ENCODE peak calls at places on chromosomes 7 and 10, in six cellular contexts. X is CD4-positive, alpha-beta T cell; Y is cardiac muscle cell; W is kidney; J is CD8-positive, alpha-beta T cell; B is lower lobe of right lung. R is an unnamed sample. For H3K9me3, the result is how much of the 10 kb centered on the place peaks cover.

GRCh38 chr10:132247943-132248342 is 59.8 kb downstream of the STK32C start:
- DNase-seq in B (no peak), X (no peak), W (no peak), J (no peak), Y (no peak), R (no peak)

GRCh38 chr10:128310966-128311658 is 184.9 kb upstream of the MKI67 start:
- DNase-seq in Y (no peak), B (no peak), X (no peak), J (no peak), W (no peak), R (no peak)

GRCh38 chr7:38215115-38215514 is 37.1 kb downstream of the STARD3NL start:
- DNase-seq in B (no peak), X (no peak), J (no peak), W (no peak), Y (no peak), R (no peak)

GRCh38 chr7:1046722-1047679 is 2.7 kb downstream of the GPR146 start:
- DNase-seq in W (peak), Y (no peak), B (peak), J (peak), X (peak), R (no peak)

GRCh38 chr10:116134316-116134715 is 138.7 kb downstream of the GFRA1 start:
- DNase-seq in X (no peak), B (no peak), Y (no peak), W (no peak), J (no peak), R (no peak)

GRCh38 chr10:59557642-59558041 is 152.0 kb downstream of the SLC16A9 start:
- DNase-seq in X (no peak), B (no peak), J (no peak), W (no peak), Y (peak), R (no peak)

GRCh38 chr7:123169065-123169464 is 30.7 kb downstream of the SLC13A1 start:
- DNase-seq in W (no peak), B (no peak), X (no peak), J (no peak), Y (no peak), R (no peak)

GRCh38 chr7:108094933-108095710 is 35.0 kb downstream of the LAMB4 start:
- DNase-seq in B (no peak), Y (no peak), X (no peak), J (no peak), W (no peak), R (no peak)

GRCh38 chr7:116215550-116215949 is 5.2 kb downstream of the TES start:
- DNase-seq in Y (no peak), W (no peak), B (no peak), J (no peak), X (no peak), R (no peak)

GRCh38 chr10:43292745-43293676 is 26.1 kb upstream of the RASGEF1A start:
- DNase-seq in J (peak), B (peak), X (peak), W (peak), Y (peak), R (no peak)

GRCh38 chr7:155962191-155962967 is 150.1 kb upstream of the SHH start:
- DNase-seq in J (no peak), Y (no peak), X (no peak), W (no peak), B (no peak), R (no peak)

GRCh38 chr10:133462512-133463305 is 9.0 kb downstream of the SCART1 start:
- DNase-seq in Y (no peak), X (no peak), B (no peak), W (no peak), J (no peak), R (no peak)

GRCh38 chr7:537911-538634 is 18.4 kb upstream of the PDGFA start:
- DNase-seq in B (peak), J (no peak), Y (peak), X (no peak), W (peak), R (no peak)

GRCh38 chr10:86979977-86980448 is 11.7 kb downstream of the ADIRF start:
- DNase-seq in Y (peak), J (no peak), W (peak), X (no peak), B (no peak), R (no peak)

GRCh38 chr7:24884401-24884800 is 95.6 kb downstream of the OSBPL3 start:
- DNase-seq in B (no peak), Y (no peak), W (no peak), J (no peak), X (no peak), R (no peak)

GRCh38 chr10:131822694-131823245 is 78.0 kb upstream of the PPP2R2D start:
- DNase-seq in Y (no peak), W (no peak), J (no peak), X (no peak), B (peak), R (no peak)

GRCh38 chr10:7475046-7475860 is 64.4 kb upstream of the SFMBT2 start:
- DNase-seq in X (no peak), Y (no peak), W (peak), J (no peak), B (no peak), R (no peak)

GRCh38 chr10:116418394-116418793 is 9.3 kb upstream of the PNLIPRP3 start:
- DNase-seq in Y (no peak), W (no peak), B (no peak), X (no peak), J (no peak), R (no peak)

GRCh38 chr10:71770255-71770654 is 3.1 kb downstream of the VSIR start:
- DNase-seq in W (peak), X (no peak), B (no peak), Y (no peak), J (no peak), R (no peak)

GRCh38 chr10:59684006-59684405 is 25.6 kb downstream of the SLC16A9 start:
- DNase-seq in J (no peak), W (no peak), B (no peak), X (no peak), Y (no peak), R (no peak)

GRCh38 chr10:122308487-122309141 is 37.5 kb downstream of the BTBD16 start:
- DNase-seq in J (no peak), B (no peak), Y (no peak), X (no peak), W (no peak), R (no peak)

GRCh38 chr10:1094112-1095057 is 38.2 kb downstream of the WDR37 start:
- DNase-seq in J (no peak), Y (no peak), W (no peak), B (no peak), X (no peak), R (no peak)

GRCh38 chr7:10973942-10974716 is 457 bp downstream of the PHF14 start:
- DNase-seq in J (no peak), B (no peak), X (peak), W (peak), Y (peak), R (no peak)

GRCh38 chr7:47444376-47445098 is 137.4 kb downstream of the TNS3 start:
- DNase-seq in W (no peak), X (no peak), J (no peak), Y (peak), B (no peak), R (no peak)

GRCh38 chr7:28298870-28299484 is 113.3 kb upstream of the CREB5 start:
- DNase-seq in J (no peak), B (no peak), W (no peak), X (no peak), Y (peak), R (no peak)

GRCh38 chr10:60375293-60376004 is 14.2 kb downstream of the ANK3 start:
- DNase-seq in X (no peak), Y (no peak), J (no peak), W (no peak), B (no peak), R (no peak)

GRCh38 chr7:44382459-44383300 is 57.3 kb upstream of the CAMK2B start:
- DNase-seq in Y (peak), W (peak), B (no peak), J (no peak), X (no peak), R (no peak)

GRCh38 chr10:73251683-73252444 is 580 bp downstream of the MRPS16 start:
- DNase-seq in X (no peak), W (no peak), Y (no peak), B (peak), J (no peak), R (no peak)

GRCh38 chr7:155362380-155363145 is 64.9 kb downstream of the INSIG1 start:
- DNase-seq in B (peak), X (no peak), Y (no peak), J (no peak), W (peak), R (no peak)

GRCh38 chr7:155574556-155574955 is 28.2 kb upstream of the CNPY1 start:
- DNase-seq in Y (no peak), X (no peak), B (no peak), W (no peak), J (no peak), R (no peak)

GRCh38 chr7:115087437-115087836 is 165.5 kb downstream of the MDFIC start:
- DNase-seq in Y (peak), B (no peak), W (no peak), J (no peak), X (no peak), R (no peak)

GRCh38 chr10:98016781-98017475 is 13.5 kb downstream of the CRTAC1 start:
- DNase-seq in J (no peak), W (no peak), B (no peak), Y (no peak), X (no peak), R (no peak)

DNA sequence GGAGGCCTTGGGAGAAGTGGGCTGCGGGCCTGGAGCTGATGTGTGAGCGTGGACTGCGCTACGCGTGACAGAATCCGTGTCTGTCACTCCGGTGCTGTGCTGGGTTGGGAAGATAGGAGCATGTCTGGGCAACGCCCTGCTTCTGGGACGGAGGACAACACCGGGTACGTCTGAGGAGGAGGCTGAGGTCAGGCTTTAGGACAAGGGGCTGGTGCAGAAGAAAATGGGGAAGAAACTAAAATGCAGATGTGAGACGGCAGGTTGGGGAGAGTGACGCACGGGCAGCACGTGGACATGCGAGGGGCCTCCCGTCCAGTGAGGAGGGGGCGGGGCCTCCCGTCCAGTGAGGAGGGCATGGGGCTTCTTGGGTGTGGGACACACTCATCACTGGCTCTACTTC is 207.4 kb downstream of the DNAJB6 start:
- DNase-seq in J (no peak), X (no peak), Y (no peak), B (peak), W (peak), R (no peak)
- H3K9me3 ChIP-seq in J (under half), X (under half), Y (under half), B (under half), W (under half), R (under half)

GRCh38 chr10:52879651-52880050 is 107.1 kb upstream of the MBL2 start:
- DNase-seq in J (no peak), B (no peak), X (no peak), W (no peak), Y (no peak), R (no peak)

GRCh38 chr10:52889611-52890010 is 117.0 kb upstream of the MBL2 start:
- DNase-seq in J (no peak), X (no peak), Y (no peak), W (peak), B (no peak), R (no peak)

GRCh38 chr10:52879181-52879607 is 106.6 kb upstream of the MBL2 start:
- DNase-seq in W (no peak), B (no peak), J (no peak), X (no peak), Y (no peak), R (no peak)

DNA sequence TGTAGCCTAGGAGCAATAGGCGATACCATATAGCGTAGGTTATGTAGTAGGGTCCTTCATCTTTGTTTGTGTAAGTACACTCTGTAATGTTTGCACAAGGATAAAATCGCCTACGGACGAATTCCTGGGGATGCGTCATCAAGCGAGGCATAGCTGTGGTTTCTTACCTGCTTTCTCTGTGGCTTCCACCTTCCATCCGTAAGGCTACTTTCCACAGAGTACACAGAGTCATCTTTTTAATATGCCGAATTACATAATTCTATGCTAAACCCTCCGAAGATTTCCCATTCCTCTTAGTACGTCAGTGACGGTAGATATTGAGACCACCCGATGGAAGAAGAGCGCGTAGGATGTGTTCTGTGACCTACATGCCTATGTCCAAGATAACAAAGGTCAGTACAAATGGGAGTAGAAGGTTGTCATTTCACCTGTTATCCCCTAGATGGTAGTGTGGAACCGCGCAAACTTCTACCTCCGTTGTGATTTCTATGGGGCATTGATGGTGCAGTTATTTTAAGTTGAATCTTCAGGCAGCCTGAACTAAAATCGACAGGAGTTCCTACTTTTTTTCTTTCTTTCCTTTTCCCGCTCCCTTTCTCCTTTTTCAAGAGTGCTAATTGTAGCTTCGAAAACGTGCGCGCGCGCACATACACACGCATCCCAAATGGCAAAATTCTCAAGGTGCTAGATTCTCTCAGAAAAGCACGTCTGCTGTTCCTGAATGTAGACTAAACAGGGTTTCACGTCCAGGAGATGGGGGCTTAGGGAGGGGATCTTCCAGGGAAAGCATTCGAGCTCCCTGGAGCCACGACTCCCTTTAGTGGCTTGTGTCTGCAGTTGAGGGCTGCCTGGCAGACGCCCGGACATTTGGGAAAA is 111.7 kb upstream of the MBL2 start:
- DNase-seq in X (no peak), W (no peak), B (no peak), Y (peak), J (no peak), R (no peak)
- TF ChIP-seq CTCF in X (no peak), W (peak), B (peak), Y (peak), J (no peak), R (no peak)

DNA sequence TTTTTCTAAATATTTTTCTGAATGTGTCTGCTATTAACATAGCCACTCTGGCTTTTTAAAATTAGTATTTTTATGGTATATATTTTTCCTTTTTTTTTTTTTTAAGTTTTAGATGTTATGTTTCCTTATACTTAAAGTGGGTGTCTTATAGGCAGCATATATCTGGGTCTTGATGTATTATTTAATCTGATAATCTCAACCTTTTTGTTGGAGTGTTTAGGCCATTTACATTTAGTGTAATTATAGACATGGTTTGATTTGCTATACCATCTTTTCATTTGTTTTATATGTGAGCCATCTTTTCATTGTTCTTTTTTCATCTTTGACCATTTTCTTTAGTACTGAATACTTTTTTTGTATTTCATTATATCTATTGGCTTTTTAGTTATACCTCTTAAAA is 45.0 kb downstream of the TRUB1 start:
- DNase-seq in W (no peak), B (no peak), Y (no peak), X (no peak), J (no peak), R (no peak)
- H3K9me3 ChIP-seq in W (under half), B (under half), Y (under half), X (under half), J (under half), R (under half)

GRCh38 chr10:44506386-44506785 is 121.5 kb upstream of the CXCL12 start:
- DNase-seq in J (no peak), X (no peak), Y (no peak), B (no peak), W (no peak), R (no peak)
- TF ChIP-seq CTCF in J (no peak), X (no peak), Y (no peak), B (no peak), W (no peak), R (no peak)

DNA sequence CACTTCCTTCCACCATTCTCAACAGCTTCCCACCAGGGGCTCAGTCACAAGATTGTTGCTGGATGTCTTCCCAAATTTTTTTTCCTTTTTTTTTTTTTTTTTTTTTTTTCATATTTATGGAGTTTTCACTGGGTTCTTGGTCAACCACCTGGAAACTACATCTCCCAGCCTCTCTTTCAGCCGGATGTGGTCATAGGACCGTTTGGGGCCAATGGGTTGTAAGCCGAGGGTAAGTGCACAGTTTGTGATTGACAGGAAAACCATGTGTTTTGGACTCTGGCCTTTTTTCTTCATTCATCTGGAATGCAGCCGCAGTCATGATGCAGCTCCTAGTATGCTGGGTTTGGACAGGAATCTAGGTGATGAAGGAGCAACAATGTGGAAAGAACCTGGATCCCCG is 337.1 kb upstream of the FOXK1 start:
- DNase-seq in Y (no peak), X (no peak), J (no peak), W (no peak), B (no peak), R (no peak)
- H3K9me3 ChIP-seq in Y (under half), X (under half), J (under half), W (under half), B (under half), R (under half)

DNA sequence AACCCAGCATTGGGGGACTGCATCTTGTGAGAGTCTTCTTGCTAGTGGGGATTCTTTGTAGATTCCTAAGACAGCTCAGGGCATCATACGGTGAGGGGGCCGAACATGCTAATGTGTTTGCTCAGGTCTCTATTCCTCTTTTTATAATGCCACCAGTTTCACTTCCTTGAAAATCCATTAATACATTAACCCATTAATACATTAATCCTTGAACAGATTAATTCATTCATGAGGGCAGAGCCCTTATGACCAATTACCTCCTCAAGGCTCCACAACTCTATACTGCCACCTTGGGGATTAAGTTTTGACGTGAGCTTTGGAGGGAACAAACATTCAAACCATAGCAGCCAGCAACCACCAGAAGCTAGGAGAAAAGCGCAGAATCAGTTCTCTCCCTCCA is 67.2 kb upstream of the POT1 start:
- DNase-seq in W (no peak), J (no peak), B (no peak), Y (no peak), X (no peak), R (no peak)
- TF ChIP-seq CTCF in W (no peak), J (no peak), B (no peak), Y (peak), X (no peak), R (no peak)

GRCh38 chr10:90138844-90139243 is 437.5 kb downstream of the KIF20B start:
- DNase-seq in W (no peak), J (no peak), Y (peak), X (no peak), B (no peak), R (no peak)

GRCh38 chr10:90133606-90134005 is 432.2 kb downstream of the KIF20B start:
- DNase-seq in Y (no peak), X (no peak), W (no peak), J (no peak), B (no peak), R (no peak)

GRCh38 chr10:90136731-90137316 is 435.4 kb downstream of the KIF20B start:
- DNase-seq in B (no peak), W (no peak), J (no peak), Y (peak), X (no peak), R (no peak)
- H3K9me3 ChIP-seq in B (under half), W (under half), J (under half), Y (under half), X (under half), R (under half)

DNA sequence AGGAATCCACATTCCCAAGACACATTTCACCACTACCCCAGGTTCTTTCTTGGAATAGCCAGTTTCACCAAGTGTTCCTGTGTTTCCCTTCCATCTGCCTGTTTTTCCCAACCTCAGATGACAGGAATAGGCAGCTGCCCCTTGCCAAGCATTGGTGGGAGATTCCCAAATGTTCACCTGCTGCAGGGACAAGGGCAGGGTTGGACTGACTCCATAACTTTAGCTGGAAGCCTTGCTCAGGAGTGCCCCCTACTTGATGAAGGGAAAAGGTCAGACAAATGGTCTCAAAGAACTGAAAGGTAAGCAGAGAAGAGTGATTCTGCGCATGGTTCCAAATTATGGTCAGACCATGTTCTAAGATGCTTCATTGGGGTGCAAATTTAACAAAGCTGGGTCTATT is 45.1 kb upstream of the LYZL1 start:
- DNase-seq in J (no peak), X (no peak), B (no peak), Y (no peak), W (no peak), R (no peak)
- TF ChIP-seq CTCF in J (no peak), X (no peak), B (no peak), Y (peak), W (no peak), R (no peak)

GRCh38 chr7:139092090-139092796 is 17.3 kb downstream of the ZC3HAV1 start:
- DNase-seq in Y (no peak), X (no peak), B (no peak), J (no peak), W (no peak), R (no peak)
- H3K9me3 ChIP-seq in Y (under half), X (under half), B (under half), J (under half), W (under half), R (under half)

GRCh38 chr10:112307631-112308502 is 24.7 kb downstream of the TECTB start:
- DNase-seq in J (no peak), B (peak), W (no peak), X (no peak), Y (peak), R (no peak)
- TF ChIP-seq CTCF in J (peak), B (peak), W (peak), X (peak), Y (peak), R (peak)